ENCODE peak calls at places on chromosomes 3 and 15, in nine cellular contexts. A, G, J, N, D, P, Y, X and I are unnamed samples.

GRCh38 chr15:58086479-58086878 is 21.0 kb upstream of the ALDH1A2 start:
- DNase-seq in J (no peak), Y (no peak), D (no peak), X (no peak), A (no peak), P (no peak), N (no peak), G (peak; percentile 72), I (no peak)

GRCh38 chr3:71203727-71204488 is 379.6 kb downstream of the FOXP1 start:
- DNase-seq in N (no peak), D (no peak), J (no peak), X (no peak), P (no peak), G (no peak), A (no peak), Y (no peak), I (no peak)

GRCh38 chr15:26132786-26133185 is 269.7 kb upstream of the ATP10A start:
- DNase-seq in A (no peak), X (no peak), Y (no peak), J (no peak), P (no peak), G (no peak), N (no peak), D (no peak), I (no peak)

GRCh38 chr15:38035701-38036100 is 101.3 kb downstream of the TMCO5A start:
- DNase-seq in N (no peak), J (no peak), Y (no peak), X (no peak), D (peak; percentile 39), G (peak; percentile 54), A (no peak), P (no peak), I (no peak)

GRCh38 chr15:65032823-65033537 is 3.5 kb upstream of the MTFMT start:
- DNase-seq in A (no peak), N (no peak), G (peak; percentile 87), P (peak; percentile 61), D (peak; percentile 74), Y (no peak), J (no peak), X (peak; percentile 75), I (no peak)

GRCh38 chr3:197466586-197467399 is 89.0 kb downstream of the BDH1 start:
- DNase-seq in X (no peak), N (no peak), D (peak; percentile 55), J (no peak), A (no peak), G (peak; percentile 76), Y (no peak), P (no peak), I (no peak)

GRCh38 chr3:59885103-59885502 is 835.3 kb upstream of the CFAP20DC start:
- DNase-seq in D (no peak), P (no peak), N (no peak), X (no peak), G (no peak), A (no peak), Y (no peak), J (no peak), I (no peak)

GRCh38 chr15:75542386-75542797 is 36.7 kb downstream of the PTPN9 start:
- DNase-seq in J (no peak), N (no peak), G (no peak), X (no peak), A (no peak), Y (no peak), D (no peak), P (no peak), I (no peak)

GRCh38 chr15:68674975-68675374 is 96.2 kb downstream of the CORO2B start:
- DNase-seq in X (no peak), A (no peak), Y (no peak), D (peak; percentile 57), J (no peak), G (no peak), N (no peak), P (no peak), I (no peak)